ENCODE peak calls at places on chromosomes 7 and 10, in nine cellular contexts. A, I, X, S, N, L, H, W and C are unnamed samples.
A peak's percentile ranks its signal among the peaks of the same experiment; 100 is the strongest.

GRCh38 chr7:22698762-22699161 is 28.2 kb upstream of the IL6 start:
- DNase-seq in S (no peak), H (no peak), N (no peak), A (no peak), W (no peak), L (no peak), X (no peak), I (no peak), C (no peak)

GRCh38 chr10:23523251-23523650 is 84.4 kb downstream of the OTUD1 start:
- DNase-seq in L (no peak), I (no peak), X (no peak), S (no peak), N (no peak), A (no peak), W (no peak), H (no peak), C (no peak)

GRCh38 chr7:44285561-44285960 is 39.8 kb downstream of the CAMK2B start:
- DNase-seq in I (peak; percentile 29), X (no peak), L (peak; percentile 8), A (peak; percentile 38), W (peak; percentile 2), H (no peak), N (no peak), S (peak; percentile 5), C (no peak)

GRCh38 chr7:1561036-1561940 is 5.3 kb upstream of the TMEM184A start:
- DNase-seq in L (no peak), X (no peak), A (no peak), H (no peak), W (no peak), I (no peak), N (no peak), S (no peak), C (no peak)

GRCh38 chr7:155538293-155538692 is 8.1 kb downstream of the CNPY1 start:
- DNase-seq in W (peak; percentile 33), L (no peak), X (no peak), I (no peak), H (no peak), A (no peak), N (no peak), S (no peak), C (no peak)

GRCh38 chr7:27553288-27553687 is 109.4 kb downstream of the HIBADH start:
- DNase-seq in N (no peak), W (no peak), I (no peak), S (no peak), L (no peak), X (no peak), A (no peak), H (no peak), C (no peak)

GRCh38 chr7:2800220-2800922 is 43.7 kb downstream of the GNA12 start:
- DNase-seq in I (peak; percentile 52), W (no peak), A (no peak), H (no peak), X (no peak), L (no peak), S (no peak), N (no peak), C (no peak)

GRCh38 chr10:96949039-96949683 is 117.1 kb downstream of the LCOR start:
- DNase-seq in I (no peak), L (no peak), W (no peak), A (no peak), N (no peak), X (no peak), H (no peak), S (no peak), C (no peak)

GRCh38 chr10:112981553-112981952 is 31.5 kb downstream of the TCF7L2 start:
- DNase-seq in W (no peak), L (no peak), A (no peak), S (no peak), X (peak; percentile 60), H (peak; percentile 6), I (no peak), N (no peak), C (peak; percentile 55)

GRCh38 chr10:109647627-109648026 is 275.7 kb downstream of the XPNPEP1 start:
- DNase-seq in L (no peak), H (no peak), S (no peak), W (no peak), A (no peak), I (no peak), X (no peak), N (no peak), C (no peak)

GRCh38 chr10:85623758-85624157 is 742.8 kb downstream of the GRID1 start:
- DNase-seq in W (no peak), N (no peak), X (no peak), L (no peak), A (no peak), I (peak; percentile 7), H (no peak), S (no peak), C (no peak)

GRCh38 chr10:86400705-86401587 is 34.4 kb upstream of the GRID1 start:
- DNase-seq in N (no peak), H (peak; percentile 20), S (no peak), A (peak; percentile 89), I (peak; percentile 84), W (peak; percentile 50), L (peak; percentile 78), X (no peak), C (peak; percentile 67)

GRCh38 chr7:21023841-21024502 is 237.3 kb upstream of the SP8 start:
- DNase-seq in I (no peak), H (no peak), N (no peak), L (no peak), S (no peak), X (no peak), W (no peak), A (no peak), C (no peak)

DNA sequence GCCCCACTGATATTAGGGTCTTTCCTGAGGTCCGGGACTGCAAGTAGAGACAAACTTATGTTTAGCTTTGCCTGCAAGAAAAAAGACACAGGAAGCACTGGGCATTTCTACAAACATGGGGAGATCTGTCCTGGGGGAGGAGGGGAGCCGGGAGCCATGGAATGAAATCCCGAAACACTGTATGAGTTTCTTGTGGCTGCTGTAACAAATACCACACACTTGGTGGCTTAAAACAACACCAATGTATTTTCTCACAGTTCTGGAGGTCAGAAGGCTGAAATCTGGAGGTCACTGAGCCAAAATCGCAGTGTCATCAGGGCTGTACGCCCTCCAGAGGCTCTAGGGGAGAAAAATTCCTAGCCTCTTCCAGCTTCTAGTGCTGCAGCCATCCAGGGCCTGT is 114.0 kb upstream of the CHST15 start:
- DNase-seq in I (no peak), A (no peak), W (no peak), N (no peak), X (no peak), H (no peak), S (no peak), L (no peak), C (no peak)
- TF ChIP-seq CTCF in I (no peak), A (no peak), W (no peak), N (no peak), X (no peak), H (no peak), S (no peak), L (no peak), C (no peak)

DNA sequence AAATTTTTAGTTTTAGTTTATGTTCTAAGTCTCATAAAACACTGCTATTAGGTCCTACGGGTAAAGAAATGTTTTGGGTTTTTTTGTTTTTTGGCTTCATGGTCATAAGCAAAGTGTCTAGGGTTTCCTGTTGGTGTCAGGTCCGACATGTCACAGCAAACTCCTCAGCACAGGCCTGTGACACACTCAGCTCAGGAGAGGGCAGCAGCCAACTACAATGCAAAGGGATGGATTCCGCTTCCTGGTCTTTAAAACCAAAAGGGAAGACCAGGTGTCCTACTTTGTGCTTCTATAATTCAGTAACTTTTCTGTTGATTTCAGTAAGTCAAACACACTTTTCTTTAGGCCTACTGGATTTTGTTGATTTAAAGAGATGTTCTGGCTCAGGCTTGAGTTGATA is 83.8 kb upstream of the MACROH2A2 start:
- DNase-seq in A (no peak), X (no peak), L (no peak), N (no peak), W (peak; percentile 51), I (no peak), H (no peak), S (no peak), C (no peak)
- TF ChIP-seq CTCF in A (no peak), X (no peak), L (no peak), N (no peak), W (no peak), I (no peak), H (no peak), S (no peak), C (peak; percentile 14)

GRCh38 chr7:64098-64521 is 128.3 kb upstream of the FAM20C start:
- DNase-seq in X (no peak), S (no peak), H (peak; percentile 34), I (no peak), A (peak; percentile 62), L (peak; percentile 73), N (no peak), W (peak; percentile 64), C (no peak)
- TF ChIP-seq CTCF in X (peak; percentile 12), S (peak; percentile 16), H (peak; percentile 75), I (no peak), A (no peak), L (peak; percentile 17), N (no peak), W (no peak), C (peak; percentile 44)

GRCh38 chr7:50626971-50627370 is 61.8 kb upstream of the DDC start:
- DNase-seq in N (no peak), X (no peak), A (no peak), H (no peak), L (no peak), S (no peak), I (no peak), W (no peak), C (no peak)

GRCh38 chr7:50626286-50626685 is 61.1 kb upstream of the DDC start:
- DNase-seq in W (no peak), H (no peak), I (no peak), L (no peak), S (no peak), A (no peak), N (no peak), X (no peak), C (no peak)

GRCh38 chr7:50629238-50629901 is 64.2 kb upstream of the DDC start:
- DNase-seq in N (no peak), A (no peak), S (no peak), H (no peak), X (no peak), L (no peak), I (no peak), W (no peak), C (no peak)

GRCh38 chr7:50627824-50628361 is 62.7 kb upstream of the DDC start:
- DNase-seq in N (no peak), A (no peak), L (no peak), S (no peak), I (no peak), W (no peak), H (no peak), X (no peak), C (no peak)

DNA sequence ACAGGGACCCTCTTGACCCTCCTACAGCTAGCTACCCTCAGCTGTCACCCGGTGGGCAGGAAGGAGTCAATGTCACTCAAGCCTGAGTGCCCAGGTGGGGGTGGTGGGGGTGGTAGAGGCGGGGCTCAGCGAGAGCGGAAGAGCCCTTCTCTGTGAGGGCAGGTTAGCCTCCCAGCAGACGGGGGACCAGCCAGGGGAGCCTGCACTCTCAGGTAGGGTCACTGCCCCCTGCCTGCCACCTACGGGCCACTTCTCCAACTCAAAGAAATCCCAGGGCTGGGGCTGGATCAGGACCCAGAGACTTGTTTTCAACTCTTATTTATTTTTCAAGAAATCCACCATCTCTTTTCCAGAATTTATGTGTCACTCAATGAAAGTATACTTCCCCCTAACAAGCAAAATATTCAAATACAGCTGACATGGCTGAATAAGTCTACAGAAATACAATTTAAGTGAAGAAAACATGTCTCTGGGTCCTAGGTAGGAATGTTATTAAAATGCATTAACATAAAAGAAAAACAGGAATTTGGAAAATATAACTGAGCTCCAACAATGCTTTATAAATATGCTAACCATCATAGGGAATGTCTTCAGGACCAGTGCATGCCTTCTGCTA is 63.4 kb upstream of the DDC start:
- DNase-seq in W (peak; percentile 53), X (no peak), L (no peak), I (no peak), N (no peak), S (no peak), A (no peak), H (no peak), C (no peak)
- TF ChIP-seq CTCF in W (no peak), X (no peak), L (no peak), I (no peak), N (no peak), S (no peak), A (no peak), H (no peak), C (no peak)